ENCODE peak calls at places on chromosomes 12 and 14, in five cellular contexts. T is pancreas, P is foreskin fibroblast, F is cardiac fibroblast, K is AG04450. G is an unnamed sample.
A peak's percentile ranks its signal among the peaks of the same experiment; 100 is the strongest.

GRCh38 chr12:24937553-24938244 is 11.2 kb downstream of the BCAT1 start:
- DNase-seq in T (no peak), P (peak; percentile 49), F (no peak), K (no peak), G (no peak)

GRCh38 chr12:52390739-52391617 is 5.5 kb upstream of the KRT84 start:
- DNase-seq in T (no peak), P (peak; percentile 42), F (peak; percentile 36), K (no peak), G (no peak)

GRCh38 chr12:44019118-44019517 is 183.2 kb downstream of the TMEM117 start:
- DNase-seq in T (no peak), P (no peak), F (no peak), K (no peak), G (no peak)

GRCh38 chr12:57837779-57838562 is 8.6 kb downstream of the CTDSP2 start:
- DNase-seq in T (no peak), P (peak; percentile 93), F (peak; percentile 86), K (no peak), G (no peak)

GRCh38 chr12:72089678-72090077 is 151.0 kb downstream of the TPH2 start:
- DNase-seq in T (no peak), P (no peak), F (no peak), K (no peak), G (no peak)

GRCh38 chr14:48628870-48629269 is 953.5 kb upstream of the MDGA2 start:
- DNase-seq in T (no peak), P (no peak), F (no peak), K (no peak), G (no peak)

GRCh38 chr12:23361971-23362370 is 587.5 kb downstream of the SOX5 start:
- DNase-seq in T (no peak), P (no peak), F (no peak), K (no peak), G (no peak)

GRCh38 chr14:101288436-101289229 is 272.7 kb upstream of the DIO3 start:
- DNase-seq in T (no peak), P (no peak), F (no peak), K (no peak), G (no peak)

GRCh38 chr12:6069452-6070093 is 54.9 kb downstream of the VWF start:
- DNase-seq in T (no peak), P (peak; percentile 97), F (peak; percentile 85), K (peak; percentile 89), G (no peak)

GRCh38 chr12:112239881-112240280 is 114.5 kb downstream of the TRAFD1 start:
- DNase-seq in T (no peak), P (no peak), F (peak; percentile 24), K (no peak), G (no peak)

DNA sequence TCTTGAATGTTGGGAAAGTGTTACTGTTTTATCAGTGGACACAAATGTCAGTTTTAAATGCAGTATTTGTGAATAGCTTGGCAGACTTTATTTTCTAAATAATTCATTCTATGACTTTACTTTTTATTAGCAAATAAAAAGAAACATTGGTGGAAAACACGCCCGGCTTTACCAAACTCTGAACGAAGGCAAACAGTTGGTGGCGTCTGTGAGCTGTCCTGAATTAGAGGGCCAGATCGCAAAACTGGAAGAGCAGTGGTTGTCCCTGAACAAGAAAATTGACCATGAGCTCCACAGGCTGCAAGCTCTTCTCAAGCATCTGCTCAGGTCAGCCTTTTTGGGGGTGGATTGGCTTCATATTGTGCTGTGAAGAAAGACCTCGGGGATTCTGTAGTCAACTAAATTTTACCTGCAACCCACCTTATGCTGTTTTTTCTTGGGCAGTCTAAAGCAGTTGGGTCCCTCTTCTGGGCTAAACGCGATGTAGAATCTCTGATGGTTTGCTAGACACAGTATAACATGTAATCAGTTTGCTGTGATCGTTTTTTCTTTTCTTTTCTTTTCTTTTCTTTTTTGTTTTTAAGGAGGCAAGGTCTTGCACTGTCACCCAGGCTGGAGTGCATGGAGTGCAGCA is 156.4 kb downstream of the ESR2 start:
- DNase-seq in T (no peak), P (peak; percentile 26), F (peak; percentile 26), K (no peak), G (no peak)
- TF ChIP-seq CTCF in T (peak; percentile 23), P (no peak), F (peak; percentile 34), K (peak; percentile 44), G (peak; percentile 26)

DNA sequence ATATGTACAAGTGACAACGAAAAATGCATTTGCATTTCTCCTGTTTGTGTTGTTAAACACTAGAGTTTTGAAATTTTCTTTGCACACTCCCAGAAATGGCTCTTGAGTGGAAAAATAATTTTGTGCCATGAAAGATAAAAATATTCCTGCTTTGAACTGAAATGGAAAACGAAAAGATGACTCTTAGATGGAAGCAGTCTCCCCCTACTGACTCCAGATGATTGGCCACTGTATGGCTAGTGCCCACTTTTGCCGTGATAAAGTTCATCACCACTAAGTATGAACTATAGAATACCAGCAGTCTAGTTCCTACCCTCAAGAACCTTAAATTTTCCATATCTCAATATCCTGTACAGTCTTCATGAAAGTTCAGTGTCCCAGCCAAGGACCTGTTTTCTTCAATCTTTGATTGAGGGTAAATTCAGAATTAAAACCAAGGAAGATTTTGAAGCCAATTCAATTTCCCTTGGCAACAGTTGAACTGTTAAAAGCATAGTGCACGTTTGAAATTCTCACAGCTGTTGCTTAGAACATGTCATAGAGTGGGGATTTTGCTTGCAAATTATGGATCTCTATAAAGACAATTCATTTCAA is 1.6 kb upstream of the PPP2R5E start:
- DNase-seq in T (no peak), P (peak; percentile 68), F (peak; percentile 59), K (no peak), G (no peak)
- H3K4me3 ChIP-seq in T (no peak overlapping the region), P (peak overlapping the region; percentile 98), F (no peak overlapping the region), K (peak overlapping the region; percentile 89), G (peak overlapping the region; percentile 94)

DNA sequence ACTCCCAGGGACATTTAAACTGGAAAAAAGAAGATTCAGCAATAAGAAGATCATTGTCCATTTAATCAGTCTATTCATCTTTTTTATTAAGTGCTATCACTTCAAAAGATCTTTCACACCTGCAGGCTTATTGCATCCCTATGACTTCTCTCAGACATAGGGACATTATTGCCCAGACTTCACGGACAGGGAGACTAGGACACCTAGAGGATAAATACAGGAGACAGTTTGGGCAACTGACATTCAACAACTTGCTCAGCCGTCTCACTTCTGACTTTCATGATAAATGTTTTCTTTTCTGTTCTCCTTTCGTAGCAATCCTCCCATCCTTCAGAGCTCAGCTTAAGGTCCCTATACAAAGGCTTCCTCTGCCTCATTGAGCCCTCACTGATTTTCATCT is 84.3 kb downstream of the TMEM30B start:
- DNase-seq in T (no peak), P (no peak), F (peak; percentile 34), K (no peak), G (no peak)
- TF ChIP-seq CTCF in T (no peak), P (no peak), F (no peak), K (no peak), G (no peak)

DNA sequence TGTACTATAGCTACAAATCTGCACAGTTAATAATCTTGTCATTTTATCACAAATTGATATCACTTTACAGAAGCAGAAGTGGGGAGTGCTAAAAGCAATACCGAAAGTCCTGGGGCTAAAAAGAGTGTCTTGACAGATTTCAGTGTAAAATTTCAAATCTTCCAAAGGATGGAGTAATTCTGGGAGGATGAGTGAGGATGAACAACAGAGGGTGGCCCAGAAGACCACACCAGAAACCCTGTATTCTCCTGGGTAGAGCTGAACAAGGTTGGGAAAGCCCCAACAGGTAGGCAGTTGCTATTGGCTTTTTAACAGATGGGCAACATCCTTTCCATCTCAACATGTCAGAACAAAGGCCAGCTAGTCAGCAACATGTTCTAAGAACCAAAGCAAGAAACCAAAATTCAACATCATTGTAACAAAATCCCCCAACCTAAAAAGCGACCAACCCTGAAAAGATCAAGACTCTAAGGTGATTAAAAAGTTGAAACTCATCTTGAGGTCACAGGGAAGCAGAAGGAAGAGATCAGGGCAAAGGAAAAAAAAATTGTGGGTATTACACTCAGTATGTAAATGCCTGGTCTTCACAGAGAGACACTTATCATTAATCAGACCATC is 38.8 kb downstream of the CBX5 start:
- DNase-seq in T (no peak), P (no peak), F (no peak), K (no peak), G (no peak)
- H3K4me3 ChIP-seq in T (no peak overlapping the region), P (no peak overlapping the region), F (no peak overlapping the region), K (no peak overlapping the region), G (no peak overlapping the region)